ENCODE peak calls at places on chromosome X, in nine cellular contexts. One of them, this sample, is unnamed.

GRCh38 chrX:74251006-74251930 is 52.7 kb upstream of the ZCCHC13 start:
- DNase-seq in mesothelial cell of epicardium: no peak
- DNase-seq in stimulated activated CD8-positive, alpha-beta memory T cell treated with anti-CD3 and anti-CD28 coated beads, Interleukin-4, amount 100 ng/mL, for 1 hour: no peak
- DNase-seq in stimulated activated naive B cell treated with anti-CD40 and anti-IgM and Interleukin-4, amounts not matched to agents 10 μg/mL and 1 μg/mL and 100 μg/mL, for 72 hours: no peak
- DNase-seq in germinal center: no peak
- DNase-seq in BE2C: no peak
- DNase-seq in hippocampal formation: no peak
- DNase-seq in sciatic nerve: no peak
- DNase-seq in tibial artery: no peak
- DNase-seq in this sample: no peak

GRCh38 chrX:40933132-40934078 is 151.8 kb upstream of the USP9X start:
- DNase-seq in mesothelial cell of epicardium: no peak
- DNase-seq in stimulated activated CD8-positive, alpha-beta memory T cell treated with anti-CD3 and anti-CD28 coated beads, Interleukin-4, amount 100 ng/mL, for 1 hour: no peak
- DNase-seq in stimulated activated naive B cell treated with anti-CD40 and anti-IgM and Interleukin-4, amounts not matched to agents 10 μg/mL and 1 μg/mL and 100 μg/mL, for 72 hours: no peak
- DNase-seq in germinal center: no peak
- DNase-seq in BE2C: no peak
- DNase-seq in hippocampal formation: no peak
- DNase-seq in sciatic nerve: no peak
- DNase-seq in tibial artery: no peak
- DNase-seq in this sample: peak; percentile 61

GRCh38 chrX:74531081-74531480 is 83.3 kb downstream of the RLIM start:
- DNase-seq in mesothelial cell of epicardium: no peak
- DNase-seq in stimulated activated CD8-positive, alpha-beta memory T cell treated with anti-CD3 and anti-CD28 coated beads, Interleukin-4, amount 100 ng/mL, for 1 hour: no peak
- DNase-seq in stimulated activated naive B cell treated with anti-CD40 and anti-IgM and Interleukin-4, amounts not matched to agents 10 μg/mL and 1 μg/mL and 100 μg/mL, for 72 hours: no peak
- DNase-seq in germinal center: no peak
- DNase-seq in BE2C: no peak
- DNase-seq in hippocampal formation: no peak
- DNase-seq in sciatic nerve: no peak
- DNase-seq in tibial artery: no peak
- DNase-seq in this sample: no peak

GRCh38 chrX:46381630-46382029 is 163.6 kb downstream of the ZNF674 start:
- DNase-seq in mesothelial cell of epicardium: no peak
- DNase-seq in stimulated activated CD8-positive, alpha-beta memory T cell treated with anti-CD3 and anti-CD28 coated beads, Interleukin-4, amount 100 ng/mL, for 1 hour: no peak
- DNase-seq in stimulated activated naive B cell treated with anti-CD40 and anti-IgM and Interleukin-4, amounts not matched to agents 10 μg/mL and 1 μg/mL and 100 μg/mL, for 72 hours: peak; percentile 11
- DNase-seq in germinal center: peak; percentile 3
- DNase-seq in BE2C: peak; percentile 4
- DNase-seq in hippocampal formation: no peak
- DNase-seq in sciatic nerve: no peak
- DNase-seq in tibial artery: no peak
- DNase-seq in this sample: no peak

GRCh38 chrX:56920338-56920997 is 74.9 kb downstream of the SPIN3 start:
- DNase-seq in mesothelial cell of epicardium: no peak
- DNase-seq in stimulated activated CD8-positive, alpha-beta memory T cell treated with anti-CD3 and anti-CD28 coated beads, Interleukin-4, amount 100 ng/mL, for 1 hour: no peak
- DNase-seq in stimulated activated naive B cell treated with anti-CD40 and anti-IgM and Interleukin-4, amounts not matched to agents 10 μg/mL and 1 μg/mL and 100 μg/mL, for 72 hours: no peak
- DNase-seq in germinal center: no peak
- DNase-seq in BE2C: no peak
- DNase-seq in hippocampal formation: no peak
- DNase-seq in sciatic nerve: no peak
- DNase-seq in tibial artery: no peak
- DNase-seq in this sample: no peak

GRCh38 chrX:38103857-38104812 is 97.8 kb downstream of the SYTL5 start:
- DNase-seq in mesothelial cell of epicardium: no peak
- DNase-seq in stimulated activated CD8-positive, alpha-beta memory T cell treated with anti-CD3 and anti-CD28 coated beads, Interleukin-4, amount 100 ng/mL, for 1 hour: no peak
- DNase-seq in stimulated activated naive B cell treated with anti-CD40 and anti-IgM and Interleukin-4, amounts not matched to agents 10 μg/mL and 1 μg/mL and 100 μg/mL, for 72 hours: no peak
- DNase-seq in germinal center: no peak
- DNase-seq in BE2C: no peak
- DNase-seq in hippocampal formation: no peak
- DNase-seq in sciatic nerve: no peak
- DNase-seq in tibial artery: no peak
- DNase-seq in this sample: no peak

GRCh38 chrX:8721536-8721935 is 10.4 kb downstream of the ANOS1 start:
- DNase-seq in mesothelial cell of epicardium: no peak
- DNase-seq in stimulated activated CD8-positive, alpha-beta memory T cell treated with anti-CD3 and anti-CD28 coated beads, Interleukin-4, amount 100 ng/mL, for 1 hour: no peak
- DNase-seq in stimulated activated naive B cell treated with anti-CD40 and anti-IgM and Interleukin-4, amounts not matched to agents 10 μg/mL and 1 μg/mL and 100 μg/mL, for 72 hours: no peak
- DNase-seq in germinal center: no peak
- DNase-seq in BE2C: no peak
- DNase-seq in hippocampal formation: no peak
- DNase-seq in sciatic nerve: no peak
- DNase-seq in tibial artery: no peak
- DNase-seq in this sample: no peak

GRCh38 chrX:23779025-23779424 is 3.9 kb upstream of the SAT1 start:
- DNase-seq in mesothelial cell of epicardium: no peak
- DNase-seq in stimulated activated CD8-positive, alpha-beta memory T cell treated with anti-CD3 and anti-CD28 coated beads, Interleukin-4, amount 100 ng/mL, for 1 hour: no peak
- DNase-seq in stimulated activated naive B cell treated with anti-CD40 and anti-IgM and Interleukin-4, amounts not matched to agents 10 μg/mL and 1 μg/mL and 100 μg/mL, for 72 hours: no peak
- DNase-seq in germinal center: no peak
- DNase-seq in BE2C: no peak
- DNase-seq in hippocampal formation: no peak
- DNase-seq in sciatic nerve: no peak
- DNase-seq in tibial artery: no peak
- DNase-seq in this sample: peak; percentile 40

GRCh38 chrX:64229145-64229544 is 1.3 kb downstream of the ASB12 start:
- DNase-seq in mesothelial cell of epicardium: no peak
- DNase-seq in stimulated activated CD8-positive, alpha-beta memory T cell treated with anti-CD3 and anti-CD28 coated beads, Interleukin-4, amount 100 ng/mL, for 1 hour: no peak
- DNase-seq in stimulated activated naive B cell treated with anti-CD40 and anti-IgM and Interleukin-4, amounts not matched to agents 10 μg/mL and 1 μg/mL and 100 μg/mL, for 72 hours: no peak
- DNase-seq in germinal center: no peak
- DNase-seq in BE2C: no peak
- DNase-seq in hippocampal formation: no peak
- DNase-seq in sciatic nerve: no peak
- DNase-seq in tibial artery: no peak
- DNase-seq in this sample: no peak

GRCh38 chrX:2252331-2253065 is 248.3 kb downstream of the DHRSX start:
- DNase-seq in mesothelial cell of epicardium: no peak
- DNase-seq in stimulated activated CD8-positive, alpha-beta memory T cell treated with anti-CD3 and anti-CD28 coated beads, Interleukin-4, amount 100 ng/mL, for 1 hour: no peak
- DNase-seq in stimulated activated naive B cell treated with anti-CD40 and anti-IgM and Interleukin-4, amounts not matched to agents 10 μg/mL and 1 μg/mL and 100 μg/mL, for 72 hours: no peak
- DNase-seq in germinal center: no peak
- DNase-seq in BE2C: no peak
- DNase-seq in hippocampal formation: no peak
- DNase-seq in sciatic nerve: no peak
- DNase-seq in tibial artery: no peak
- DNase-seq in this sample: no peak

GRCh38 chrX:22934640-22935039 is 65.1 kb upstream of the DDX53 start:
- DNase-seq in mesothelial cell of epicardium: no peak
- DNase-seq in stimulated activated CD8-positive, alpha-beta memory T cell treated with anti-CD3 and anti-CD28 coated beads, Interleukin-4, amount 100 ng/mL, for 1 hour: no peak
- DNase-seq in stimulated activated naive B cell treated with anti-CD40 and anti-IgM and Interleukin-4, amounts not matched to agents 10 μg/mL and 1 μg/mL and 100 μg/mL, for 72 hours: no peak
- DNase-seq in germinal center: no peak
- DNase-seq in BE2C: no peak
- DNase-seq in hippocampal formation: no peak
- DNase-seq in sciatic nerve: no peak
- DNase-seq in tibial artery: no peak
- DNase-seq in this sample: no peak

GRCh38 chrX:115372026-115372610 is 82.6 kb downstream of the LUZP4 start:
- DNase-seq in mesothelial cell of epicardium: no peak
- DNase-seq in stimulated activated CD8-positive, alpha-beta memory T cell treated with anti-CD3 and anti-CD28 coated beads, Interleukin-4, amount 100 ng/mL, for 1 hour: no peak
- DNase-seq in stimulated activated naive B cell treated with anti-CD40 and anti-IgM and Interleukin-4, amounts not matched to agents 10 μg/mL and 1 μg/mL and 100 μg/mL, for 72 hours: no peak
- DNase-seq in germinal center: no peak
- DNase-seq in BE2C: no peak
- DNase-seq in hippocampal formation: no peak
- DNase-seq in sciatic nerve: no peak
- DNase-seq in tibial artery: no peak
- DNase-seq in this sample: peak; percentile 67

GRCh38 chrX:120559799-120560198 is 963 bp downstream of the CUL4B start:
- DNase-seq in mesothelial cell of epicardium: no peak
- DNase-seq in stimulated activated CD8-positive, alpha-beta memory T cell treated with anti-CD3 and anti-CD28 coated beads, Interleukin-4, amount 100 ng/mL, for 1 hour: no peak
- DNase-seq in stimulated activated naive B cell treated with anti-CD40 and anti-IgM and Interleukin-4, amounts not matched to agents 10 μg/mL and 1 μg/mL and 100 μg/mL, for 72 hours: no peak
- DNase-seq in germinal center: no peak
- DNase-seq in BE2C: no peak
- DNase-seq in hippocampal formation: no peak
- DNase-seq in sciatic nerve: no peak
- DNase-seq in tibial artery: no peak
- DNase-seq in this sample: no peak

GRCh38 chrX:11770320-11770719 is 12.3 kb downstream of the MSL3 start:
- DNase-seq in mesothelial cell of epicardium: no peak
- DNase-seq in stimulated activated CD8-positive, alpha-beta memory T cell treated with anti-CD3 and anti-CD28 coated beads, Interleukin-4, amount 100 ng/mL, for 1 hour: no peak
- DNase-seq in stimulated activated naive B cell treated with anti-CD40 and anti-IgM and Interleukin-4, amounts not matched to agents 10 μg/mL and 1 μg/mL and 100 μg/mL, for 72 hours: peak; percentile 32
- DNase-seq in germinal center: peak; percentile 62
- DNase-seq in BE2C: peak; percentile 8
- DNase-seq in hippocampal formation: peak; percentile 35
- DNase-seq in sciatic nerve: no peak
- DNase-seq in tibial artery: no peak
- DNase-seq in this sample: peak; percentile 37

GRCh38 chrX:53681661-53682060 is 4.9 kb downstream of the HUWE1 start:
- DNase-seq in mesothelial cell of epicardium: no peak
- DNase-seq in stimulated activated CD8-positive, alpha-beta memory T cell treated with anti-CD3 and anti-CD28 coated beads, Interleukin-4, amount 100 ng/mL, for 1 hour: no peak
- DNase-seq in stimulated activated naive B cell treated with anti-CD40 and anti-IgM and Interleukin-4, amounts not matched to agents 10 μg/mL and 1 μg/mL and 100 μg/mL, for 72 hours: no peak
- DNase-seq in germinal center: no peak
- DNase-seq in BE2C: no peak
- DNase-seq in hippocampal formation: no peak
- DNase-seq in sciatic nerve: no peak
- DNase-seq in tibial artery: no peak
- DNase-seq in this sample: peak; percentile 12

GRCh38 chrX:106726485-106727437 is at the start of gene RNF128:
- DNase-seq in mesothelial cell of epicardium: no peak
- DNase-seq in stimulated activated CD8-positive, alpha-beta memory T cell treated with anti-CD3 and anti-CD28 coated beads, Interleukin-4, amount 100 ng/mL, for 1 hour: no peak
- DNase-seq in stimulated activated naive B cell treated with anti-CD40 and anti-IgM and Interleukin-4, amounts not matched to agents 10 μg/mL and 1 μg/mL and 100 μg/mL, for 72 hours: no peak
- DNase-seq in germinal center: no peak
- DNase-seq in BE2C: no peak
- DNase-seq in hippocampal formation: peak; percentile 5
- DNase-seq in sciatic nerve: no peak
- DNase-seq in tibial artery: peak; percentile 51
- DNase-seq in this sample: peak; percentile 23

GRCh38 chrX:154980330-154981115 is 42.0 kb downstream of the F8 start:
- DNase-seq in mesothelial cell of epicardium: peak; percentile 21
- DNase-seq in stimulated activated CD8-positive, alpha-beta memory T cell treated with anti-CD3 and anti-CD28 coated beads, Interleukin-4, amount 100 ng/mL, for 1 hour: peak; percentile 37
- DNase-seq in stimulated activated naive B cell treated with anti-CD40 and anti-IgM and Interleukin-4, amounts not matched to agents 10 μg/mL and 1 μg/mL and 100 μg/mL, for 72 hours: peak; percentile 67
- DNase-seq in germinal center: peak; percentile 39
- DNase-seq in BE2C: peak; percentile 68
- DNase-seq in hippocampal formation: peak; percentile 33
- DNase-seq in sciatic nerve: peak; percentile 81
- DNase-seq in tibial artery: peak; percentile 74
- DNase-seq in this sample: peak; percentile 61

GRCh38 chrX:86711531-86712180 is 563.4 kb downstream of the DACH2 start:
- DNase-seq in mesothelial cell of epicardium: no peak
- DNase-seq in stimulated activated CD8-positive, alpha-beta memory T cell treated with anti-CD3 and anti-CD28 coated beads, Interleukin-4, amount 100 ng/mL, for 1 hour: no peak
- DNase-seq in stimulated activated naive B cell treated with anti-CD40 and anti-IgM and Interleukin-4, amounts not matched to agents 10 μg/mL and 1 μg/mL and 100 μg/mL, for 72 hours: no peak
- DNase-seq in germinal center: no peak
- DNase-seq in BE2C: no peak
- DNase-seq in hippocampal formation: no peak
- DNase-seq in sciatic nerve: no peak
- DNase-seq in tibial artery: no peak
- DNase-seq in this sample: no peak

GRCh38 chrX:44042731-44043130 is 69.5 kb upstream of the NDP start:
- DNase-seq in mesothelial cell of epicardium: no peak
- DNase-seq in stimulated activated CD8-positive, alpha-beta memory T cell treated with anti-CD3 and anti-CD28 coated beads, Interleukin-4, amount 100 ng/mL, for 1 hour: no peak
- DNase-seq in stimulated activated naive B cell treated with anti-CD40 and anti-IgM and Interleukin-4, amounts not matched to agents 10 μg/mL and 1 μg/mL and 100 μg/mL, for 72 hours: no peak
- DNase-seq in germinal center: no peak
- DNase-seq in BE2C: peak; percentile 26
- DNase-seq in hippocampal formation: no peak
- DNase-seq in sciatic nerve: no peak
- DNase-seq in tibial artery: no peak
- DNase-seq in this sample: no peak

GRCh38 chrX:72258174-72258573 is 18.9 kb downstream of the RPS4X start:
- DNase-seq in mesothelial cell of epicardium: no peak
- DNase-seq in stimulated activated CD8-positive, alpha-beta memory T cell treated with anti-CD3 and anti-CD28 coated beads, Interleukin-4, amount 100 ng/mL, for 1 hour: no peak
- DNase-seq in stimulated activated naive B cell treated with anti-CD40 and anti-IgM and Interleukin-4, amounts not matched to agents 10 μg/mL and 1 μg/mL and 100 μg/mL, for 72 hours: no peak
- DNase-seq in germinal center: no peak
- DNase-seq in BE2C: peak; percentile 25
- DNase-seq in hippocampal formation: no peak
- DNase-seq in sciatic nerve: no peak
- DNase-seq in tibial artery: no peak
- DNase-seq in this sample: peak; percentile 70

GRCh38 chrX:43753637-43754036 is 97.5 kb downstream of the MAOA start:
- DNase-seq in mesothelial cell of epicardium: no peak
- DNase-seq in stimulated activated CD8-positive, alpha-beta memory T cell treated with anti-CD3 and anti-CD28 coated beads, Interleukin-4, amount 100 ng/mL, for 1 hour: no peak
- DNase-seq in stimulated activated naive B cell treated with anti-CD40 and anti-IgM and Interleukin-4, amounts not matched to agents 10 μg/mL and 1 μg/mL and 100 μg/mL, for 72 hours: no peak
- DNase-seq in germinal center: no peak
- DNase-seq in BE2C: no peak
- DNase-seq in hippocampal formation: no peak
- DNase-seq in sciatic nerve: no peak
- DNase-seq in tibial artery: no peak
- DNase-seq in this sample: peak; percentile 16

GRCh38 chrX:40012800-40013682 is 84.7 kb downstream of the BCOR start:
- DNase-seq in mesothelial cell of epicardium: no peak
- DNase-seq in stimulated activated CD8-positive, alpha-beta memory T cell treated with anti-CD3 and anti-CD28 coated beads, Interleukin-4, amount 100 ng/mL, for 1 hour: no peak
- DNase-seq in stimulated activated naive B cell treated with anti-CD40 and anti-IgM and Interleukin-4, amounts not matched to agents 10 μg/mL and 1 μg/mL and 100 μg/mL, for 72 hours: peak; percentile 44
- DNase-seq in germinal center: no peak
- DNase-seq in BE2C: no peak
- DNase-seq in hippocampal formation: no peak
- DNase-seq in sciatic nerve: peak; percentile 81
- DNase-seq in tibial artery: peak; percentile 86
- DNase-seq in this sample: peak; percentile 59

GRCh38 chrX:3262906-3263305 is 83.5 kb downstream of the MXRA5 start:
- DNase-seq in mesothelial cell of epicardium: no peak
- DNase-seq in stimulated activated CD8-positive, alpha-beta memory T cell treated with anti-CD3 and anti-CD28 coated beads, Interleukin-4, amount 100 ng/mL, for 1 hour: no peak
- DNase-seq in stimulated activated naive B cell treated with anti-CD40 and anti-IgM and Interleukin-4, amounts not matched to agents 10 μg/mL and 1 μg/mL and 100 μg/mL, for 72 hours: no peak
- DNase-seq in germinal center: no peak
- DNase-seq in BE2C: no peak
- DNase-seq in hippocampal formation: no peak
- DNase-seq in sciatic nerve: no peak
- DNase-seq in tibial artery: no peak
- DNase-seq in this sample: peak; percentile 93

GRCh38 chrX:118510076-118510475 is 14.5 kb downstream of the DOCK11 start:
- DNase-seq in mesothelial cell of epicardium: no peak
- DNase-seq in stimulated activated CD8-positive, alpha-beta memory T cell treated with anti-CD3 and anti-CD28 coated beads, Interleukin-4, amount 100 ng/mL, for 1 hour: no peak
- DNase-seq in stimulated activated naive B cell treated with anti-CD40 and anti-IgM and Interleukin-4, amounts not matched to agents 10 μg/mL and 1 μg/mL and 100 μg/mL, for 72 hours: no peak
- DNase-seq in germinal center: no peak
- DNase-seq in BE2C: no peak
- DNase-seq in hippocampal formation: no peak
- DNase-seq in sciatic nerve: peak; percentile 69
- DNase-seq in tibial artery: no peak
- DNase-seq in this sample: no peak

GRCh38 chrX:14359727-14360126 is 169.6 kb upstream of the GLRA2 start:
- DNase-seq in mesothelial cell of epicardium: no peak
- DNase-seq in stimulated activated CD8-positive, alpha-beta memory T cell treated with anti-CD3 and anti-CD28 coated beads, Interleukin-4, amount 100 ng/mL, for 1 hour: no peak
- DNase-seq in stimulated activated naive B cell treated with anti-CD40 and anti-IgM and Interleukin-4, amounts not matched to agents 10 μg/mL and 1 μg/mL and 100 μg/mL, for 72 hours: no peak
- DNase-seq in germinal center: no peak
- DNase-seq in BE2C: no peak
- DNase-seq in hippocampal formation: no peak
- DNase-seq in sciatic nerve: no peak
- DNase-seq in tibial artery: no peak
- DNase-seq in this sample: no peak

GRCh38 chrX:108224727-108225455 is 133.3 kb downstream of the ATG4A start:
- DNase-seq in mesothelial cell of epicardium: no peak
- DNase-seq in stimulated activated CD8-positive, alpha-beta memory T cell treated with anti-CD3 and anti-CD28 coated beads, Interleukin-4, amount 100 ng/mL, for 1 hour: no peak
- DNase-seq in stimulated activated naive B cell treated with anti-CD40 and anti-IgM and Interleukin-4, amounts not matched to agents 10 μg/mL and 1 μg/mL and 100 μg/mL, for 72 hours: no peak
- DNase-seq in germinal center: peak; percentile 5
- DNase-seq in BE2C: no peak
- DNase-seq in hippocampal formation: peak; percentile 6
- DNase-seq in sciatic nerve: no peak
- DNase-seq in tibial artery: no peak
- DNase-seq in this sample: peak; percentile 46

GRCh38 chrX:10529344-10529743 is 91.0 kb downstream of the MID1 start:
- DNase-seq in mesothelial cell of epicardium: no peak
- DNase-seq in stimulated activated CD8-positive, alpha-beta memory T cell treated with anti-CD3 and anti-CD28 coated beads, Interleukin-4, amount 100 ng/mL, for 1 hour: no peak
- DNase-seq in stimulated activated naive B cell treated with anti-CD40 and anti-IgM and Interleukin-4, amounts not matched to agents 10 μg/mL and 1 μg/mL and 100 μg/mL, for 72 hours: no peak
- DNase-seq in germinal center: no peak
- DNase-seq in BE2C: no peak
- DNase-seq in hippocampal formation: no peak
- DNase-seq in sciatic nerve: no peak
- DNase-seq in tibial artery: no peak
- DNase-seq in this sample: no peak

GRCh38 chrX:122119361-122119760 is 1064.7 kb upstream of the GRIA3 start:
- DNase-seq in mesothelial cell of epicardium: no peak
- DNase-seq in stimulated activated CD8-positive, alpha-beta memory T cell treated with anti-CD3 and anti-CD28 coated beads, Interleukin-4, amount 100 ng/mL, for 1 hour: no peak
- DNase-seq in stimulated activated naive B cell treated with anti-CD40 and anti-IgM and Interleukin-4, amounts not matched to agents 10 μg/mL and 1 μg/mL and 100 μg/mL, for 72 hours: no peak
- DNase-seq in germinal center: no peak
- DNase-seq in BE2C: no peak
- DNase-seq in hippocampal formation: no peak
- DNase-seq in sciatic nerve: no peak
- DNase-seq in tibial artery: no peak
- DNase-seq in this sample: no peak

GRCh38 chrX:129318375-129318774 is 204.9 kb downstream of the SMARCA1 start:
- DNase-seq in mesothelial cell of epicardium: no peak
- DNase-seq in stimulated activated CD8-positive, alpha-beta memory T cell treated with anti-CD3 and anti-CD28 coated beads, Interleukin-4, amount 100 ng/mL, for 1 hour: no peak
- DNase-seq in stimulated activated naive B cell treated with anti-CD40 and anti-IgM and Interleukin-4, amounts not matched to agents 10 μg/mL and 1 μg/mL and 100 μg/mL, for 72 hours: no peak
- DNase-seq in germinal center: no peak
- DNase-seq in BE2C: peak; percentile 4
- DNase-seq in hippocampal formation: peak; percentile 2
- DNase-seq in sciatic nerve: no peak
- DNase-seq in tibial artery: no peak
- DNase-seq in this sample: peak; percentile 31

GRCh38 chrX:129925305-129926092 is 19.5 kb downstream of the UTP14A start:
- DNase-seq in mesothelial cell of epicardium: no peak
- DNase-seq in stimulated activated CD8-positive, alpha-beta memory T cell treated with anti-CD3 and anti-CD28 coated beads, Interleukin-4, amount 100 ng/mL, for 1 hour: peak; percentile 25
- DNase-seq in stimulated activated naive B cell treated with anti-CD40 and anti-IgM and Interleukin-4, amounts not matched to agents 10 μg/mL and 1 μg/mL and 100 μg/mL, for 72 hours: peak; percentile 30
- DNase-seq in germinal center: peak; percentile 52
- DNase-seq in BE2C: peak; percentile 72
- DNase-seq in hippocampal formation: peak; percentile 45
- DNase-seq in sciatic nerve: peak; percentile 82
- DNase-seq in tibial artery: peak; percentile 78
- DNase-seq in this sample: peak; percentile 72

GRCh38 chrX:123923211-123923610 is 38.3 kb upstream of the STAG2 start:
- DNase-seq in mesothelial cell of epicardium: no peak
- DNase-seq in stimulated activated CD8-positive, alpha-beta memory T cell treated with anti-CD3 and anti-CD28 coated beads, Interleukin-4, amount 100 ng/mL, for 1 hour: no peak
- DNase-seq in stimulated activated naive B cell treated with anti-CD40 and anti-IgM and Interleukin-4, amounts not matched to agents 10 μg/mL and 1 μg/mL and 100 μg/mL, for 72 hours: no peak
- DNase-seq in germinal center: no peak
- DNase-seq in BE2C: no peak
- DNase-seq in hippocampal formation: no peak
- DNase-seq in sciatic nerve: no peak
- DNase-seq in tibial artery: no peak
- DNase-seq in this sample: no peak

This sample was measured in astrocyte of the spinal cord.